ENCODE peak calls at places on chromosome 13, in four cellular contexts. T is CD8-positive, alpha-beta memory T cell; R is tibial artery; D is fibroblast of the aortic adventitia. U is an unnamed sample.

GRCh38 chr13:20801704-20802103 is 27.9 kb upstream of the EEF1AKMT1 start:
- DNase-seq in T (no peak), R (no peak), D (no peak), U (no peak)

GRCh38 chr13:97278395-97279078 is 56.4 kb downstream of the MBNL2 start:
- DNase-seq in R (no peak), T (no peak), D (peak; percentile 87), U (no peak)

GRCh38 chr13:64551755-64552154 is 2678.4 kb downstream of the PCDH9 start:
- DNase-seq in T (no peak), R (no peak), D (peak; percentile 67), U (no peak)

GRCh38 chr13:77952276-77952675 is 33.6 kb upstream of the EDNRB start:
- DNase-seq in T (no peak), D (no peak), R (no peak), U (no peak)

GRCh38 chr13:105627270-105627669 is 908.2 kb downstream of the EFNB2 start:
- DNase-seq in R (peak; percentile 72), T (no peak), D (no peak), U (no peak)

GRCh38 chr13:49802410-49802809 is 9.9 kb upstream of the KPNA3 start:
- DNase-seq in R (no peak), D (no peak), T (no peak), U (no peak)

GRCh38 chr13:78121001-78121400 is 202.4 kb upstream of the EDNRB start:
- DNase-seq in T (no peak), R (no peak), D (no peak), U (no peak)

GRCh38 chr13:92821324-92821723 is 405.3 kb upstream of the GPC6 start:
- DNase-seq in D (no peak), R (no peak), T (no peak), U (no peak)

GRCh38 chr13:30696278-30697176 is 38.8 kb upstream of the ALOX5AP start:
- DNase-seq in D (no peak), T (no peak), R (peak; percentile 77), U (no peak)

GRCh38 chr13:32594339-32594738 is 8.1 kb downstream of the PDS5B start:
- DNase-seq in R (no peak), T (no peak), D (peak; percentile 49), U (no peak)

GRCh38 chr13:109631069-109631468 is 155.3 kb downstream of the IRS2 start:
- DNase-seq in R (no peak), T (no peak), D (no peak), U (no peak)

GRCh38 chr13:85825454-85825853 is 26.2 kb upstream of the SLITRK6 start:
- DNase-seq in R (no peak), D (no peak), T (no peak), U (no peak)

GRCh38 chr13:25874907-25875306 is 176.9 kb downstream of the SHISA2 start:
- DNase-seq in D (no peak), T (peak; percentile 61), R (no peak), U (no peak)